ENCODE peak calls at places on chromosomes 7 and 10, in four cellular contexts. One of them, this sample, is unnamed.

GRCh38 chr7:75704928-75705327 is 33.8 kb downstream of the HIP1 start:
- DNase-seq in GM23248: no peak
- DNase-seq in MM.1S: no peak
- DNase-seq in fibroblast of lung: no peak
- DNase-seq in this sample: no peak

GRCh38 chr10:83612050-83612449 is 527.3 kb upstream of the GHITM start:
- DNase-seq in GM23248: no peak
- DNase-seq in MM.1S: no peak
- DNase-seq in fibroblast of lung: peak
- DNase-seq in this sample: no peak

GRCh38 chr10:124329368-124329767 is 89.4 kb downstream of the OAT start:
- DNase-seq in GM23248: no peak
- DNase-seq in MM.1S: no peak
- DNase-seq in fibroblast of lung: no peak
- DNase-seq in this sample: no peak

GRCh38 chr7:90952649-90952991 is 311.6 kb upstream of the FZD1 start:
- DNase-seq in GM23248: no peak
- DNase-seq in MM.1S: no peak
- DNase-seq in fibroblast of lung: peak
- DNase-seq in this sample: no peak

GRCh38 chr10:5479481-5480161 is 19.7 kb downstream of the CALML5 start:
- DNase-seq in GM23248: no peak
- DNase-seq in MM.1S: no peak
- DNase-seq in fibroblast of lung: no peak
- DNase-seq in this sample: no peak

GRCh38 chr10:102775973-102776669 is 32.4 kb downstream of the WBP1L start:
- DNase-seq in GM23248: peak
- DNase-seq in MM.1S: peak
- DNase-seq in fibroblast of lung: peak
- DNase-seq in this sample: no peak

GRCh38 chr10:69061305-69062161 is 26.4 kb upstream of the SRGN start:
- DNase-seq in GM23248: peak
- DNase-seq in MM.1S: no peak
- DNase-seq in fibroblast of lung: peak
- DNase-seq in this sample: peak

GRCh38 chr10:15224948-15225347 is 56.5 kb upstream of the NMT2 start:
- DNase-seq in GM23248: no peak
- DNase-seq in MM.1S: no peak
- DNase-seq in fibroblast of lung: no peak
- DNase-seq in this sample: no peak

GRCh38 chr10:4053940-4054339 is 268.9 kb upstream of the KLF6 start:
- DNase-seq in GM23248: no peak
- DNase-seq in MM.1S: no peak
- DNase-seq in fibroblast of lung: no peak
- DNase-seq in this sample: no peak

GRCh38 chr10:42768581-42769152 is 13.9 kb upstream of the BMS1 start:
- DNase-seq in GM23248: no peak
- DNase-seq in MM.1S: no peak
- DNase-seq in fibroblast of lung: no peak
- DNase-seq in this sample: no peak

GRCh38 chr10:124152139-124152780 is 58.9 kb upstream of the CHST15 start:
- DNase-seq in GM23248: peak
- DNase-seq in MM.1S: no peak
- DNase-seq in fibroblast of lung: peak
- DNase-seq in this sample: peak

GRCh38 chr10:63375859-63376258 is 89.9 kb downstream of the JMJD1C start:
- DNase-seq in GM23248: peak
- DNase-seq in MM.1S: no peak
- DNase-seq in fibroblast of lung: no peak
- DNase-seq in this sample: no peak

GRCh38 chr10:33675235-33675634 is 340.8 kb upstream of the NRP1 start:
- DNase-seq in GM23248: no peak
- DNase-seq in MM.1S: no peak
- DNase-seq in fibroblast of lung: no peak
- DNase-seq in this sample: no peak

GRCh38 chr7:154872811-154873570 is 129.9 kb downstream of the PAXIP1 start:
- DNase-seq in GM23248: no peak
- DNase-seq in MM.1S: no peak
- DNase-seq in fibroblast of lung: no peak
- DNase-seq in this sample: no peak

GRCh38 chr7:135666836-135667235 is 4.5 kb downstream of the STMP1 start:
- DNase-seq in GM23248: no peak
- DNase-seq in MM.1S: no peak
- DNase-seq in fibroblast of lung: no peak
- DNase-seq in this sample: no peak

GRCh38 chr7:101162551-101163280 is 2.7 kb downstream of the VGF start:
- DNase-seq in GM23248: peak
- DNase-seq in MM.1S: no peak
- DNase-seq in fibroblast of lung: peak
- DNase-seq in this sample: peak

GRCh38 chr7:24025094-24025493 is 258.9 kb upstream of the NPY start:
- DNase-seq in GM23248: peak
- DNase-seq in MM.1S: no peak
- DNase-seq in fibroblast of lung: peak
- DNase-seq in this sample: peak

GRCh38 chr7:44962483-44963251 is 16.1 kb downstream of the MYO1G start:
- DNase-seq in GM23248: peak
- DNase-seq in MM.1S: no peak
- DNase-seq in fibroblast of lung: peak
- DNase-seq in this sample: peak

GRCh38 chr10:98886686-98887085 is 349.0 kb downstream of the HPSE2 start:
- DNase-seq in GM23248: no peak
- DNase-seq in MM.1S: no peak
- DNase-seq in fibroblast of lung: no peak
- DNase-seq in this sample: peak

GRCh38 chr10:43344051-43344450 is 27.4 kb upstream of the FXYD4 start:
- DNase-seq in GM23248: peak
- DNase-seq in MM.1S: no peak
- DNase-seq in fibroblast of lung: no peak
- DNase-seq in this sample: peak

GRCh38 chr10:9868499-9868898 is 1149.2 kb upstream of the CELF2 start:
- DNase-seq in GM23248: no peak
- DNase-seq in MM.1S: no peak
- DNase-seq in fibroblast of lung: no peak
- DNase-seq in this sample: no peak

GRCh38 chr7:155166108-155166507 is 96.0 kb downstream of the HTR5A start:
- DNase-seq in GM23248: no peak
- DNase-seq in MM.1S: no peak
- DNase-seq in fibroblast of lung: no peak
- DNase-seq in this sample: no peak

GRCh38 chr10:101095550-101096213 is 33.9 kb downstream of the KAZALD1 start:
- DNase-seq in GM23248: peak
- DNase-seq in MM.1S: peak
- DNase-seq in fibroblast of lung: peak
- DNase-seq in this sample: peak

GRCh38 chr7:92854501-92855238 is 18.3 kb upstream of the CDK6 start:
- DNase-seq in GM23248: no peak
- DNase-seq in MM.1S: peak
- DNase-seq in fibroblast of lung: no peak
- DNase-seq in this sample: no peak

GRCh38 chr10:12299222-12299973 is 49.9 kb upstream of the CAMK1D start:
- DNase-seq in GM23248: no peak
- DNase-seq in MM.1S: no peak
- DNase-seq in fibroblast of lung: no peak
- DNase-seq in this sample: no peak

GRCh38 chr10:85544956-85545355 is 821.6 kb downstream of the GRID1 start:
- DNase-seq in GM23248: no peak
- DNase-seq in MM.1S: no peak
- DNase-seq in fibroblast of lung: no peak
- DNase-seq in this sample: no peak

GRCh38 chr7:158321056-158321700 is 266.4 kb downstream of the PTPRN2 start:
- DNase-seq in GM23248: no peak
- DNase-seq in MM.1S: no peak
- DNase-seq in fibroblast of lung: no peak
- DNase-seq in this sample: no peak

GRCh38 chr10:5944389-5945202 is 32.7 kb downstream of the IL15RA start:
- DNase-seq in GM23248: peak
- DNase-seq in MM.1S: no peak
- DNase-seq in fibroblast of lung: peak
- DNase-seq in this sample: peak

GRCh38 chr10:91137011-91137643 is 83.3 kb upstream of the PCGF5 start:
- DNase-seq in GM23248: no peak
- DNase-seq in MM.1S: no peak
- DNase-seq in fibroblast of lung: no peak
- DNase-seq in this sample: no peak

GRCh38 chr7:149147730-149148653 is 739 bp downstream of the ZNF398 start:
- DNase-seq in GM23248: peak
- DNase-seq in MM.1S: peak
- DNase-seq in fibroblast of lung: peak
- DNase-seq in this sample: peak

GRCh38 chr7:23474829-23475578 is 4.7 kb upstream of the IGF2BP3 start:
- DNase-seq in GM23248: no peak
- DNase-seq in MM.1S: no peak
- DNase-seq in fibroblast of lung: no peak
- DNase-seq in this sample: peak

GRCh38 chr10:68938884-68939283 is 17.1 kb upstream of the DDX21 start:
- DNase-seq in GM23248: no peak
- DNase-seq in MM.1S: no peak
- DNase-seq in fibroblast of lung: no peak
- DNase-seq in this sample: no peak

GRCh38 chr10:124888262-124888661 is 53.7 kb upstream of the ZRANB1 start:
- DNase-seq in GM23248: no peak
- DNase-seq in MM.1S: no peak
- DNase-seq in fibroblast of lung: no peak
- DNase-seq in this sample: no peak

GRCh38 chr10:24434961-24435360 is 226.0 kb downstream of the KIAA1217 start:
- DNase-seq in GM23248: no peak
- DNase-seq in MM.1S: no peak
- DNase-seq in fibroblast of lung: no peak
- DNase-seq in this sample: no peak
- H3K4me2 ChIP-seq in GM23248: peak
- H3K4me2 ChIP-seq in MM.1S: no peak
- H3K4me2 ChIP-seq in fibroblast of lung: no peak
- H3K4me2 ChIP-seq in this sample: peak

GRCh38 chr7:121259826-121260225 is 69.0 kb upstream of the WNT16 start:
- DNase-seq in GM23248: no peak
- DNase-seq in MM.1S: no peak
- DNase-seq in fibroblast of lung: no peak
- DNase-seq in this sample: no peak

GRCh38 chr7:121261207-121261884 is 67.5 kb upstream of the WNT16 start:
- DNase-seq in GM23248: no peak
- DNase-seq in MM.1S: no peak
- DNase-seq in fibroblast of lung: no peak
- DNase-seq in this sample: no peak

GRCh38 chr7:121266307-121266894 is 62.4 kb upstream of the WNT16 start:
- DNase-seq in GM23248: no peak
- DNase-seq in MM.1S: no peak
- DNase-seq in fibroblast of lung: no peak
- DNase-seq in this sample: no peak

GRCh38 chr7:121262221-121262620 is 66.6 kb upstream of the WNT16 start:
- DNase-seq in GM23248: no peak
- DNase-seq in MM.1S: no peak
- DNase-seq in fibroblast of lung: peak
- DNase-seq in this sample: no peak

GRCh38 chr7:121262969-121263368 is 65.8 kb upstream of the WNT16 start:
- DNase-seq in GM23248: no peak
- DNase-seq in MM.1S: no peak
- DNase-seq in fibroblast of lung: no peak
- DNase-seq in this sample: no peak
- TF ChIP-seq EZH2 in GM23248: no peak
- TF ChIP-seq EZH2 in MM.1S: no peak
- TF ChIP-seq EZH2 in fibroblast of lung: no peak
- TF ChIP-seq EZH2 in this sample: no peak

DNA sequence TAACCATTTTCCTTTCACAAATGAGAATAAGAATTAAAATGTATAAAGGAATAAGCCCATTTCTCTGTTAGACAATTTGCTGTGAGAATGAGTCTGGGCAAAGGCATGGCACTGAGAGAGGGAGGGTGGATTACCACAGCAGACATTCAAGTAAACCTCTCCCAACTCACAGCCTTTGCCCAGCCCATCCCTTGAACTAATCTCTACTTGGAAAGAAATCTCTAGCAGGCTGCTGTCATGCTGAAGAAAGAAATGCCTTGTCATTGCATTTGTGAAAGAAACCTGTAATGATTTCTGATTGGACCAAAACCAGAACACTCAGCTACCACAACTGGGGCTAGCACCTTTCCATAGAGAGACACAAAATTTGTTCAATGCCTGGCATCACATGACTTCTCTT is 39.2 kb downstream of the CH25H start:
- DNase-seq in GM23248: peak
- DNase-seq in MM.1S: no peak
- DNase-seq in fibroblast of lung: no peak
- DNase-seq in this sample: no peak
- H3K4me2 ChIP-seq in GM23248: no peak
- H3K4me2 ChIP-seq in MM.1S: no peak
- H3K4me2 ChIP-seq in fibroblast of lung: no peak
- H3K4me2 ChIP-seq in this sample: no peak

DNA sequence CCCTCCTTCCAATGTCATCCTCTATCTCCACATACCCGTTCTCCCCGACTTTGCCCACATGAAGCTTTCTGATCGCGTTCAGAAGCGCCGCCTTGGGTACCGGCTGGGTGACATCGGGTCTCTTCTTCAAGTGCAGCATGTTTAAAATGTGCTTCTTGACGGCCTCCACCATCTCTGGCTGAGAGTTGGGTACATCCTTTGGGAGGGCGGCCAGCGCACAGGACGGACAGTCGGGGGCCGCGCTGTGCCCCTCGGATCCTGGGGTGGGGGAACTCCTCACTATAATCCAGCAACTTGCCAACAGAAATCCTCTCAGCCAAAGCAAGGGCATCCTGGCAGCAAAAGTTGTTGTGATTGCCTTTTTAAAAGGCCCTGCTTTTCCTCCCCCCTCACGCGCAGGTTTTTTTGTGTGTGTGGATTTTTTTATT is 2.8 kb downstream of the INHBA start:
- DNase-seq in GM23248: peak
- DNase-seq in MM.1S: no peak
- DNase-seq in fibroblast of lung: no peak
- DNase-seq in this sample: no peak
- TF ChIP-seq EZH2 in GM23248: no peak
- TF ChIP-seq EZH2 in MM.1S: no peak
- TF ChIP-seq EZH2 in fibroblast of lung: no peak
- TF ChIP-seq EZH2 in this sample: no peak

DNA sequence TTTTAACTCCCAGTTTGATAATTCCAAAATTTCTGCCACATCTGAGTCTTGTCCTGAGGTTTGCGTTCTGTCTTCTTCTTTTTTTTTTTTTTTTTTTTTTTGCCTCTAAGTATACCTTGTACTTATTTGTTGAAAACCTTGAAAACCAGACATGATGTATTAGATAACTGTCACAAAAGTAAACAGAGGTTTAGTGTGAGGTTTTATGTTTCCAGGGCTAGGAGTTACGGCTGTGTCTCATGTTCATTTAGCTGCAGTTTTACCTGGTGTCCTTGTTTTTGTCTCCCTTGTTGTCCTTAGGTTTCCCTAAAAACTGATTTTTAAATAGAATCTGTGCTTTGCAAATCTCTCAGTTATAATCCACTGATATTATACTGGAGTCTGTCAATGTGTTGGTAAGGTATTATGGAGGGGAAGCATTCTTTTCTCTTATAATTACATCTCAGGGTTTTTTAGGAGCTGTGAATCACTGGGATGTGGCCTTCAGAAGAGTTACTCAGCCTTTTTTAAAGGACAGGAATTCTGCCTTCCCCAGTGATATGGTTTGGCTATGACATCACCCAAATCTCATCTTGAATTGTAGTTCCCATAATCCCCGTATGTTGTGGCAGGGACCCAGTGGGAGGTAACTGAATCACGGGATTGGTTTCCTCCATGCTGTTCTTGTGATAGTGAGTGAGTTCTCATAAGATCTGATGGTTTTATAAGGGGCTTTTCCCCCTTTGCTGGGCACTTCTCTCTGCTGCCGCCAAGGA is 95.0 kb downstream of the CDCA7L start:
- DNase-seq in GM23248: peak
- DNase-seq in MM.1S: no peak
- DNase-seq in fibroblast of lung: peak
- DNase-seq in this sample: no peak
- H3K4me2 ChIP-seq in GM23248: no peak
- H3K4me2 ChIP-seq in MM.1S: no peak
- H3K4me2 ChIP-seq in fibroblast of lung: no peak
- H3K4me2 ChIP-seq in this sample: no peak

This sample was measured in mammary epithelial cell.